ENCODE peak calls at places on chromosomes 3 and 15, in seven cellular contexts. One of them, this sample, is unnamed.

GRCh38 chr3:119492128-119492527 is 6.2 kb upstream of the TIMMDC1 start:
- DNase-seq in GM12878: no peak
- DNase-seq in K562: no peak
- DNase-seq in HepG2: no peak
- DNase-seq in HCT116: no peak
- DNase-seq in SK-N-SH: no peak
- DNase-seq in H1: no peak
- DNase-seq in this sample: no peak

GRCh38 chr15:34514251-34514760 is 69.1 kb downstream of the GOLGA8B start:
- DNase-seq in GM12878: no peak
- DNase-seq in K562: peak
- DNase-seq in HepG2: no peak
- DNase-seq in HCT116: no peak
- DNase-seq in SK-N-SH: peak
- DNase-seq in H1: peak
- DNase-seq in this sample: no peak

GRCh38 chr3:100590114-100590839 is 19.1 kb upstream of the ADGRG7 start:
- DNase-seq in GM12878: peak
- DNase-seq in K562: peak
- DNase-seq in HepG2: peak
- DNase-seq in HCT116: peak
- DNase-seq in SK-N-SH: peak
- DNase-seq in H1: peak
- DNase-seq in this sample: peak

GRCh38 chr15:29128671-29129070 is 141.0 kb downstream of the NSMCE3 start:
- DNase-seq in GM12878: no peak
- DNase-seq in K562: no peak
- DNase-seq in HepG2: no peak
- DNase-seq in HCT116: no peak
- DNase-seq in SK-N-SH: no peak
- DNase-seq in H1: no peak
- DNase-seq in this sample: no peak

GRCh38 chr3:132665230-132665629 is 5.1 kb downstream of the UBA5 start:
- DNase-seq in GM12878: no peak
- DNase-seq in K562: no peak
- DNase-seq in HepG2: no peak
- DNase-seq in HCT116: no peak
- DNase-seq in SK-N-SH: no peak
- DNase-seq in H1: no peak
- DNase-seq in this sample: no peak

GRCh38 chr3:108124337-108125150 is 33.7 kb upstream of the CD47 start:
- DNase-seq in GM12878: peak
- DNase-seq in K562: peak
- DNase-seq in HepG2: no peak
- DNase-seq in HCT116: no peak
- DNase-seq in SK-N-SH: no peak
- DNase-seq in H1: no peak
- DNase-seq in this sample: no peak

GRCh38 chr15:67892559-67893377 is 52.9 kb upstream of the RNU6-1 start:
- DNase-seq in GM12878: no peak
- DNase-seq in K562: no peak
- DNase-seq in HepG2: no peak
- DNase-seq in HCT116: no peak
- DNase-seq in SK-N-SH: no peak
- DNase-seq in H1: no peak
- DNase-seq in this sample: no peak

GRCh38 chr3:133927543-133928066 is 31.9 kb upstream of the RAB6B start:
- DNase-seq in GM12878: no peak
- DNase-seq in K562: peak
- DNase-seq in HepG2: no peak
- DNase-seq in HCT116: no peak
- DNase-seq in SK-N-SH: peak
- DNase-seq in H1: peak
- DNase-seq in this sample: peak

GRCh38 chr3:99586680-99587079 is 51.7 kb upstream of the COL8A1 start:
- DNase-seq in GM12878: no peak
- DNase-seq in K562: no peak
- DNase-seq in HepG2: no peak
- DNase-seq in HCT116: no peak
- DNase-seq in SK-N-SH: no peak
- DNase-seq in H1: no peak
- DNase-seq in this sample: no peak

DNA sequence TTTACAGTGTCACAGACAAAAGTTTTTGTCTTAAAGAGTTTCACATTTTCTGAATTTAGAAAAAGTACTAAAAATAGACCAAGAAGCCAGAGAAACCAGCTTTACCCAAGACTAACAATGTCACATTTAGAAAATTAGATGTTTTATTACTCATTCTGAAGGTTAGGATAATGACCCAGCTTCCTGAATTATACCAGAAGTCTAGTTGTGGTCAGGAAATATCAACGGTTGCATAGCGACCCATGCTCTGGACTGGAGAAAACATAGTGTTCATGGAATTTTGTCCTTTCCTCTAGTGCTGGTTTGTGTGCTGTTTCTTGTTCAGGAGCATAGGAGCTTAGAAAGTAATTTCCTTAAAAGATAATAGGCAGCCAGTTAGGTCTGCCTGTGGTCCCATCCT is 59.0 kb downstream of the DPPA2 start:
- DNase-seq in GM12878: no peak
- DNase-seq in K562: no peak
- DNase-seq in HepG2: no peak
- DNase-seq in HCT116: no peak
- DNase-seq in SK-N-SH: no peak
- DNase-seq in H1: no peak
- DNase-seq in this sample: no peak
- TF ChIP-seq JUND in GM12878: no peak
- TF ChIP-seq JUND in K562: no peak
- TF ChIP-seq JUND in HepG2: no peak
- TF ChIP-seq JUND in HCT116: no peak
- TF ChIP-seq JUND in SK-N-SH: peak
- TF ChIP-seq JUND in H1: no peak
- TF ChIP-seq JUND in this sample: no peak

DNA sequence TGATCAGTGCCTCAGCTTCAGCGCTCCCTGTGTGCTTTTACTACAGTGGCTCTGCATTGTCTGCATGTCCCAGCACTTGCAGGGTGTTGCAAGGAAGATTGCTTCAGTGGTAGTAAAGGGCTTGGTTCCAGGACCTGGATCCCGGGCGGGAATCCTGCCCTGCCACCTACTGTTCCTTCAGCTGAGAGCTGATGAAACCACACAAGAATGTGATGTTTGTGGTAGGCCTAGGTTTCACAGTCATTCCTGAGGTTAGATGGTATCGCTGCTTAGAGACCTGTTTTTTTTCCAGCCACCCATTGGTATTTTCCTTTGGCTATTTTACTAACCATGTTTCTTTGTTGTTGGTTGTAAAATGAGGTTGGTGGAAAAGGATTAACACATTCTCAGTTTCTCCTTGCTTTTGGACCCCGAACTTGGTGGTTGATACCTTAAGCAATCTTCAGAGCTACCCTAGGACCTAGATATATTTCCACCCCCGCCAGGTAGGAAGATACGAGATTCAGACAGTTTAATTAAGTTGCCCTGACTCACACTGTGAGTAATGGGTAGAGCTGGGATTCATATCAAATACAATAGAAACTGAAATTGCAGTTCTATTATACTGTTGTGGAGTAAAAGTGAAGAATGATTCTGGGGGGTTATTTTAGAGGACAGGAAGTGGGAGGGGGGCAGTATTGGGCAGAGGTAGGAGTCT is 11.4 kb downstream of the GPR87 start:
- DNase-seq in GM12878: no peak
- DNase-seq in K562: no peak
- DNase-seq in HepG2: peak
- DNase-seq in HCT116: peak
- DNase-seq in SK-N-SH: peak
- DNase-seq in H1: peak
- DNase-seq in this sample: peak
- TF ChIP-seq JUND in GM12878: no peak
- TF ChIP-seq JUND in K562: no peak
- TF ChIP-seq JUND in HepG2: no peak
- TF ChIP-seq JUND in HCT116: peak
- TF ChIP-seq JUND in SK-N-SH: peak
- TF ChIP-seq JUND in H1: peak
- TF ChIP-seq JUND in this sample: peak

GRCh38 chr3:44050867-44051266 is 190.8 kb upstream of the TOPAZ1 start:
- DNase-seq in GM12878: no peak
- DNase-seq in K562: no peak
- DNase-seq in HepG2: no peak
- DNase-seq in HCT116: no peak
- DNase-seq in SK-N-SH: no peak
- DNase-seq in H1: no peak
- DNase-seq in this sample: no peak
- TF ChIP-seq JUND in GM12878: no peak
- TF ChIP-seq JUND in K562: no peak
- TF ChIP-seq JUND in HepG2: no peak
- TF ChIP-seq JUND in HCT116: no peak
- TF ChIP-seq JUND in SK-N-SH: no peak
- TF ChIP-seq JUND in H1: no peak
- TF ChIP-seq JUND in this sample: no peak

GRCh38 chr3:160081958-160082533 is 93.4 kb downstream of the IL12A start:
- DNase-seq in GM12878: no peak
- DNase-seq in K562: no peak
- DNase-seq in HepG2: no peak
- DNase-seq in HCT116: no peak
- DNase-seq in SK-N-SH: no peak
- DNase-seq in H1: no peak
- DNase-seq in this sample: no peak

GRCh38 chr3:160078533-160078932 is 89.9 kb downstream of the IL12A start:
- DNase-seq in GM12878: no peak
- DNase-seq in K562: no peak
- DNase-seq in HepG2: no peak
- DNase-seq in HCT116: no peak
- DNase-seq in SK-N-SH: no peak
- DNase-seq in H1: no peak
- DNase-seq in this sample: no peak

GRCh38 chr3:160076519-160076918 is 87.9 kb downstream of the IL12A start:
- DNase-seq in GM12878: no peak
- DNase-seq in K562: no peak
- DNase-seq in HepG2: peak
- DNase-seq in HCT116: no peak
- DNase-seq in SK-N-SH: no peak
- DNase-seq in H1: no peak
- DNase-seq in this sample: no peak
- TF ChIP-seq JUND in GM12878: no peak
- TF ChIP-seq JUND in K562: no peak
- TF ChIP-seq JUND in HepG2: no peak
- TF ChIP-seq JUND in HCT116: no peak
- TF ChIP-seq JUND in SK-N-SH: no peak
- TF ChIP-seq JUND in H1: no peak
- TF ChIP-seq JUND in this sample: no peak

GRCh38 chr15:32683231-32683630 is 34.6 kb upstream of the GREM1 start:
- DNase-seq in GM12878: no peak
- DNase-seq in K562: no peak
- DNase-seq in HepG2: no peak
- DNase-seq in HCT116: no peak
- DNase-seq in SK-N-SH: no peak
- DNase-seq in H1: no peak
- DNase-seq in this sample: no peak
- TF ChIP-seq JUND in GM12878: no peak
- TF ChIP-seq JUND in K562: no peak
- TF ChIP-seq JUND in HepG2: no peak
- TF ChIP-seq JUND in HCT116: no peak
- TF ChIP-seq JUND in SK-N-SH: peak
- TF ChIP-seq JUND in H1: no peak
- TF ChIP-seq JUND in this sample: no peak

DNA sequence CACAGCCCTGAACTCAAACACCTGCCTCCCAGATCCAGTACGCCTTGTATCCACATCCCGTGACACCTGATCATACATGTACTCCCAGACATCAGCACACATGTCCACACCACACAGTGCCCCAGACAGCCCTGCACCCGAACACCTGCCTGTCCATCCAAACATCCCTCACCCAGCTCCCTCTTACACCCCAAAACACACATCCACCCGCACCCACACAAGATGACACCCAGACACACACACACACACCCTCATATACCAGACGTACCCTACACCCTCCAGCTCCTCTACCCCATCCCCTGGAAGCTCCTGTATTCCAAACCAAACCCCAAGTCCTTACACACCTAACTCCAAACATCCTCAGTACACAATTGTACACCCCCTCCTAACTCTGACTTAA is 735 bp downstream of the CAMK1 start:
- DNase-seq in GM12878: no peak
- DNase-seq in K562: no peak
- DNase-seq in HepG2: no peak
- DNase-seq in HCT116: no peak
- DNase-seq in SK-N-SH: no peak
- DNase-seq in H1: no peak
- DNase-seq in this sample: no peak
- TF ChIP-seq JUND in GM12878: no peak
- TF ChIP-seq JUND in K562: no peak
- TF ChIP-seq JUND in HepG2: no peak
- TF ChIP-seq JUND in HCT116: no peak
- TF ChIP-seq JUND in SK-N-SH: no peak
- TF ChIP-seq JUND in H1: no peak
- TF ChIP-seq JUND in this sample: no peak

DNA sequence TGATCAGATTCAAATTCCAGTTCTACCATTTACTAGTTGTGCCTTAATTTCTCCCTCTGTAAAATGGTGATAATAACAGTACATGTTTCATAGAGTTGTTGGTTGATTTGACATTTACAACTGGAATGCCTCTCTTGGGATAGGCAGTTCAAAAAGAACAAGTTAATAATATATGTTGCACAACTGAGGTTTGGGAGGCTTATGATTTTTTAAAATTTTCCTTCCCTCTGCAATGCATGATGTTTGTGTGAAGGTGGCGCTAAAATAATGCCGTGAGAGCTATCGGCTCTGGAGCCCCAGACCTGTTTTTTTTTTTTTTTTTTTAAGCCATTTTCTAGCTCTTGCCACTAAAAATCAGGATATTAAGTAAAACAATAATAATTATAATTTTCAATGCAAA is 18.6 kb downstream of the DNAJB11 start:
- DNase-seq in GM12878: no peak
- DNase-seq in K562: peak
- DNase-seq in HepG2: peak
- DNase-seq in HCT116: no peak
- DNase-seq in SK-N-SH: no peak
- DNase-seq in H1: no peak
- DNase-seq in this sample: no peak
- TF ChIP-seq JUND in GM12878: no peak
- TF ChIP-seq JUND in K562: no peak
- TF ChIP-seq JUND in HepG2: no peak
- TF ChIP-seq JUND in HCT116: no peak
- TF ChIP-seq JUND in SK-N-SH: no peak
- TF ChIP-seq JUND in H1: no peak
- TF ChIP-seq JUND in this sample: no peak

DNA sequence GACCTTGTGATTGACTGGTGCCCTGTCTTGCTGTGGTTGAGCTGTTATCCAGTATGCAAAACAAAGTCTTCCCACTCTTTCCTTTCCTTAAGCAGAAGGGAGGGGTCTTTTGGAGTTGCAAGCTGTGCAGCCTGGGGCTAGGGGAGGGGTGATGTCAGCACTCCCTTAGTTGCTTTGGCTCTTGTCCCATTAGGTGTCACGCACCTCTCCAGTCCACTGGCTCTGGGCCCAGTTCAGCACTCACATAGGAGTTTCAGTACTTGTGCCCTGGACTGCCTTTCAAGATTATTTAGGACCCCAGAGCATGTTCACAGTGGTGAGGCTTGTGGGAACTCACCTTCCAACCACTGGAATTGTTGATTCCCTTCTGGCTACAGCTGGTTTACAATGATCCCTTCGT is 238.6 kb downstream of the DOCK3 start:
- DNase-seq in GM12878: no peak
- DNase-seq in K562: no peak
- DNase-seq in HepG2: no peak
- DNase-seq in HCT116: no peak
- DNase-seq in SK-N-SH: no peak
- DNase-seq in H1: no peak
- DNase-seq in this sample: no peak
- TF ChIP-seq JUND in GM12878: no peak
- TF ChIP-seq JUND in K562: no peak
- TF ChIP-seq JUND in HepG2: no peak
- TF ChIP-seq JUND in HCT116: no peak
- TF ChIP-seq JUND in SK-N-SH: no peak
- TF ChIP-seq JUND in H1: no peak
- TF ChIP-seq JUND in this sample: no peak